ENCODE peak calls at places on chromosomes 11 and 22, in seven cellular contexts. One of them, this sample, is unnamed.

GRCh38 chr11:35352107-35352888 is 67.1 kb downstream of the SLC1A2 start:
- DNase-seq in HAP-1: no peak
- DNase-seq in pancreas: no peak
- DNase-seq in heart right ventricle: peak; percentile 54
- DNase-seq in breast epithelium: no peak
- DNase-seq in lung: no peak
- DNase-seq in right lobe of liver: peak; percentile 46
- DNase-seq in this sample: no peak

GRCh38 chr11:73331138-73331916 is 23.3 kb downstream of the ARHGEF17 start:
- DNase-seq in HAP-1: peak; percentile 80
- DNase-seq in lung: no peak
- DNase-seq in heart right ventricle: no peak
- DNase-seq in pancreas: no peak
- DNase-seq in right lobe of liver: no peak
- DNase-seq in breast epithelium: no peak
- DNase-seq in this sample: peak; percentile 74

GRCh38 chr11:128660957-128661356 is 32.9 kb upstream of the FLI1 start:
- DNase-seq in HAP-1: no peak
- DNase-seq in heart right ventricle: no peak
- DNase-seq in pancreas: no peak
- DNase-seq in breast epithelium: no peak
- DNase-seq in right lobe of liver: no peak
- DNase-seq in lung: no peak
- DNase-seq in this sample: no peak

GRCh38 chr22:44752285-44753188 is at the start of gene ARHGAP8:
- DNase-seq in pancreas: peak; percentile 88
- DNase-seq in breast epithelium: no peak
- DNase-seq in right lobe of liver: no peak
- DNase-seq in HAP-1: peak; percentile 52
- DNase-seq in lung: peak; percentile 38
- DNase-seq in heart right ventricle: no peak
- DNase-seq in this sample: no peak

GRCh38 chr22:17907731-17908051 is 116.7 kb downstream of the MICAL3 start:
- DNase-seq in right lobe of liver: no peak
- DNase-seq in pancreas: no peak
- DNase-seq in heart right ventricle: no peak
- DNase-seq in breast epithelium: no peak
- DNase-seq in lung: no peak
- DNase-seq in HAP-1: no peak
- DNase-seq in this sample: no peak

GRCh38 chr22:31096637-31097274 is 10.6 kb downstream of the SELENOM start:
- DNase-seq in pancreas: peak; percentile 71
- DNase-seq in right lobe of liver: no peak
- DNase-seq in lung: no peak
- DNase-seq in heart right ventricle: no peak
- DNase-seq in HAP-1: no peak
- DNase-seq in breast epithelium: no peak
- DNase-seq in this sample: no peak

GRCh38 chr22:42451499-42452145 is 19.4 kb upstream of the NFAM1 start:
- DNase-seq in lung: no peak
- DNase-seq in breast epithelium: no peak
- DNase-seq in pancreas: no peak
- DNase-seq in heart right ventricle: no peak
- DNase-seq in right lobe of liver: no peak
- DNase-seq in HAP-1: no peak
- DNase-seq in this sample: no peak

GRCh38 chr11:86608251-86608799 is 64.1 kb downstream of the ME3 start:
- DNase-seq in breast epithelium: peak; percentile 73
- DNase-seq in lung: peak; percentile 70
- DNase-seq in HAP-1: peak; percentile 68
- DNase-seq in right lobe of liver: peak; percentile 51
- DNase-seq in heart right ventricle: peak; percentile 73
- DNase-seq in pancreas: peak; percentile 65
- DNase-seq in this sample: no peak

GRCh38 chr11:123404626-123405025 is 25.4 kb upstream of the GRAMD1B start:
- DNase-seq in pancreas: no peak
- DNase-seq in heart right ventricle: no peak
- DNase-seq in right lobe of liver: no peak
- DNase-seq in breast epithelium: no peak
- DNase-seq in HAP-1: no peak
- DNase-seq in lung: no peak
- DNase-seq in this sample: no peak

GRCh38 chr11:8219257-8220021 is 44.2 kb downstream of the LMO1 start:
- DNase-seq in HAP-1: peak; percentile 78
- DNase-seq in lung: peak; percentile 43
- DNase-seq in right lobe of liver: peak; percentile 43
- DNase-seq in heart right ventricle: no peak
- DNase-seq in pancreas: no peak
- DNase-seq in breast epithelium: no peak
- DNase-seq in this sample: no peak

GRCh38 chr11:36425593-36426206 is 84.4 kb downstream of the TRAF6 start:
- DNase-seq in lung: no peak
- DNase-seq in breast epithelium: no peak
- DNase-seq in pancreas: no peak
- DNase-seq in right lobe of liver: no peak
- DNase-seq in heart right ventricle: no peak
- DNase-seq in HAP-1: no peak
- DNase-seq in this sample: no peak

GRCh38 chr11:7246179-7246578 is 5.5 kb upstream of the SYT9 start:
- DNase-seq in breast epithelium: no peak
- DNase-seq in lung: no peak
- DNase-seq in right lobe of liver: no peak
- DNase-seq in pancreas: no peak
- DNase-seq in heart right ventricle: no peak
- DNase-seq in HAP-1: no peak
- DNase-seq in this sample: no peak

GRCh38 chr11:64181506-64182411 is 4.2 kb upstream of the STIP1 start:
- DNase-seq in right lobe of liver: peak; percentile 74
- DNase-seq in pancreas: peak; percentile 95
- DNase-seq in lung: peak; percentile 91
- DNase-seq in heart right ventricle: peak; percentile 93
- DNase-seq in breast epithelium: peak; percentile 87
- DNase-seq in HAP-1: peak; percentile 90
- DNase-seq in this sample: no peak

GRCh38 chr22:39207141-39208012 is 37.4 kb downstream of the PDGFB start:
- DNase-seq in breast epithelium: no peak
- DNase-seq in heart right ventricle: no peak
- DNase-seq in pancreas: peak; percentile 87
- DNase-seq in HAP-1: no peak
- DNase-seq in right lobe of liver: no peak
- DNase-seq in lung: no peak
- DNase-seq in this sample: no peak

GRCh38 chr22:23574371-23574811 is 5.7 kb downstream of the IGLL1 start:
- DNase-seq in lung: no peak
- DNase-seq in HAP-1: no peak
- DNase-seq in pancreas: no peak
- DNase-seq in breast epithelium: peak; percentile 22
- DNase-seq in heart right ventricle: no peak
- DNase-seq in right lobe of liver: no peak
- DNase-seq in this sample: no peak

GRCh38 chr11:113256431-113257227 is 57.8 kb upstream of the TTC12 start:
- DNase-seq in right lobe of liver: no peak
- DNase-seq in HAP-1: no peak
- DNase-seq in heart right ventricle: peak; percentile 54
- DNase-seq in breast epithelium: no peak
- DNase-seq in lung: no peak
- DNase-seq in pancreas: no peak
- DNase-seq in this sample: no peak

GRCh38 chr22:17120281-17120680 is 879 bp downstream of the TMEM121B start:
- DNase-seq in pancreas: peak; percentile 90
- DNase-seq in lung: no peak
- DNase-seq in breast epithelium: peak; percentile 59
- DNase-seq in right lobe of liver: peak; percentile 73
- DNase-seq in HAP-1: peak; percentile 81
- DNase-seq in heart right ventricle: peak; percentile 61
- DNase-seq in this sample: peak; percentile 63

GRCh38 chr11:13993096-13993760 is 30.7 kb downstream of the SPON1 start:
- DNase-seq in right lobe of liver: no peak
- DNase-seq in lung: no peak
- DNase-seq in pancreas: no peak
- DNase-seq in HAP-1: no peak
- DNase-seq in breast epithelium: no peak
- DNase-seq in heart right ventricle: no peak
- DNase-seq in this sample: no peak

GRCh38 chr11:17063171-17064002 is 14.1 kb downstream of the RPS13 start:
- DNase-seq in pancreas: peak; percentile 88
- DNase-seq in breast epithelium: peak; percentile 68
- DNase-seq in right lobe of liver: peak; percentile 68
- DNase-seq in HAP-1: peak; percentile 84
- DNase-seq in lung: peak; percentile 61
- DNase-seq in heart right ventricle: peak; percentile 55
- DNase-seq in this sample: peak; percentile 38

GRCh38 chr11:112949781-112950575 is 11.2 kb upstream of the NCAM1 start:
- DNase-seq in right lobe of liver: no peak
- DNase-seq in heart right ventricle: peak; percentile 53
- DNase-seq in lung: no peak
- DNase-seq in HAP-1: no peak
- DNase-seq in breast epithelium: no peak
- DNase-seq in pancreas: no peak
- DNase-seq in this sample: no peak

GRCh38 chr11:66331542-66332370 is 4.5 kb downstream of the RIN1 start:
- DNase-seq in right lobe of liver: no peak
- DNase-seq in heart right ventricle: no peak
- DNase-seq in pancreas: peak; percentile 44
- DNase-seq in breast epithelium: no peak
- DNase-seq in lung: no peak
- DNase-seq in HAP-1: no peak
- DNase-seq in this sample: no peak

GRCh38 chr11:1303196-1303821 is 6.1 kb downstream of the TOLLIP start:
- DNase-seq in heart right ventricle: no peak
- DNase-seq in lung: peak; percentile 29
- DNase-seq in right lobe of liver: peak; percentile 71
- DNase-seq in breast epithelium: no peak
- DNase-seq in HAP-1: no peak
- DNase-seq in pancreas: peak; percentile 85
- DNase-seq in this sample: no peak

GRCh38 chr11:1305063-1305495 is 4.4 kb downstream of the TOLLIP start:
- DNase-seq in pancreas: peak; percentile 68
- DNase-seq in HAP-1: no peak
- DNase-seq in breast epithelium: no peak
- DNase-seq in heart right ventricle: no peak
- DNase-seq in lung: no peak
- DNase-seq in right lobe of liver: no peak
- DNase-seq in this sample: no peak

GRCh38 chr11:1303973-1304372 is 5.5 kb downstream of the TOLLIP start:
- DNase-seq in lung: peak; percentile 36
- DNase-seq in breast epithelium: no peak
- DNase-seq in heart right ventricle: no peak
- DNase-seq in right lobe of liver: peak; percentile 34
- DNase-seq in HAP-1: no peak
- DNase-seq in pancreas: peak; percentile 75
- DNase-seq in this sample: no peak

GRCh38 chr11:1305558-1306056 is 3.8 kb downstream of the TOLLIP start:
- DNase-seq in HAP-1: no peak
- DNase-seq in right lobe of liver: peak; percentile 31
- DNase-seq in lung: no peak
- DNase-seq in pancreas: peak; percentile 76
- DNase-seq in heart right ventricle: no peak
- DNase-seq in breast epithelium: no peak
- DNase-seq in this sample: no peak

GRCh38 chr11:1304376-1304775 is 5.1 kb downstream of the TOLLIP start:
- DNase-seq in pancreas: peak; percentile 83
- DNase-seq in HAP-1: no peak
- DNase-seq in lung: peak; percentile 27
- DNase-seq in breast epithelium: no peak
- DNase-seq in heart right ventricle: no peak
- DNase-seq in right lobe of liver: peak; percentile 76
- DNase-seq in this sample: no peak
- H3K4me1 ChIP-seq in pancreas: peaks cover 71% of the 10 kb centered on the region
- H3K4me1 ChIP-seq in HAP-1: peaks cover 3% of the 10 kb centered on the region
- H3K4me1 ChIP-seq in lung: peaks cover 61% of the 10 kb centered on the region
- H3K4me1 ChIP-seq in breast epithelium: peaks cover 2% of the 10 kb centered on the region
- H3K4me1 ChIP-seq in heart right ventricle: peaks cover 73% of the 10 kb centered on the region
- H3K4me1 ChIP-seq in right lobe of liver: peaks cover 4% of the 10 kb centered on the region
- H3K4me1 ChIP-seq in this sample: peaks cover 10% of the 10 kb centered on the region

GRCh38 chr22:22047266-22047665 is 64.7 kb upstream of the TOP3B start:
- DNase-seq in right lobe of liver: no peak
- DNase-seq in heart right ventricle: no peak
- DNase-seq in HAP-1: no peak
- DNase-seq in lung: no peak
- DNase-seq in pancreas: no peak
- DNase-seq in breast epithelium: no peak
- DNase-seq in this sample: no peak
- H3K4me1 ChIP-seq in right lobe of liver: no peaks in the 10 kb centered on the region
- H3K4me1 ChIP-seq in heart right ventricle: no peaks in the 10 kb centered on the region
- H3K4me1 ChIP-seq in HAP-1: no peaks in the 10 kb centered on the region
- H3K4me1 ChIP-seq in lung: no peaks in the 10 kb centered on the region
- H3K4me1 ChIP-seq in pancreas: no peaks in the 10 kb centered on the region
- H3K4me1 ChIP-seq in breast epithelium: no peaks in the 10 kb centered on the region
- H3K4me1 ChIP-seq in this sample: no peaks in the 10 kb centered on the region

GRCh38 chr11:61488651-61489291 is 19.8 kb upstream of the LRRC10B start:
- DNase-seq in HAP-1: no peak
- DNase-seq in lung: no peak
- DNase-seq in pancreas: peak; percentile 78
- DNase-seq in heart right ventricle: peak; percentile 80
- DNase-seq in breast epithelium: peak; percentile 86
- DNase-seq in right lobe of liver: peak; percentile 67
- DNase-seq in this sample: peak; percentile 76

GRCh38 chr11:61493832-61494231 is 14.7 kb upstream of the LRRC10B start:
- DNase-seq in HAP-1: no peak
- DNase-seq in lung: no peak
- DNase-seq in pancreas: peak; percentile 27
- DNase-seq in breast epithelium: no peak
- DNase-seq in right lobe of liver: no peak
- DNase-seq in heart right ventricle: no peak
- DNase-seq in this sample: no peak

GRCh38 chr11:61494341-61495038 is 14.1 kb upstream of the LRRC10B start:
- DNase-seq in lung: no peak
- DNase-seq in pancreas: peak; percentile 20
- DNase-seq in heart right ventricle: peak; percentile 69
- DNase-seq in breast epithelium: no peak
- DNase-seq in right lobe of liver: no peak
- DNase-seq in HAP-1: no peak
- DNase-seq in this sample: no peak

GRCh38 chr11:61489833-61490585 is 18.5 kb upstream of the LRRC10B start:
- DNase-seq in heart right ventricle: peak; percentile 46
- DNase-seq in pancreas: peak; percentile 55
- DNase-seq in right lobe of liver: peak; percentile 68
- DNase-seq in lung: no peak
- DNase-seq in breast epithelium: peak; percentile 59
- DNase-seq in HAP-1: no peak
- DNase-seq in this sample: no peak

GRCh38 chr11:61491736-61492395 is 16.7 kb upstream of the LRRC10B start:
- DNase-seq in HAP-1: no peak
- DNase-seq in pancreas: peak; percentile 50
- DNase-seq in right lobe of liver: no peak
- DNase-seq in heart right ventricle: no peak
- DNase-seq in breast epithelium: no peak
- DNase-seq in lung: no peak
- DNase-seq in this sample: no peak
- H3K4me1 ChIP-seq in HAP-1: no peaks in the 10 kb centered on the region
- H3K4me1 ChIP-seq in pancreas: no peaks in the 10 kb centered on the region
- H3K4me1 ChIP-seq in right lobe of liver: no peaks in the 10 kb centered on the region
- H3K4me1 ChIP-seq in heart right ventricle: peaks cover 55% of the 10 kb centered on the region
- H3K4me1 ChIP-seq in breast epithelium: peaks cover 6% of the 10 kb centered on the region
- H3K4me1 ChIP-seq in lung: no peaks in the 10 kb centered on the region
- H3K4me1 ChIP-seq in this sample: peaks cover 32% of the 10 kb centered on the region

DNA sequence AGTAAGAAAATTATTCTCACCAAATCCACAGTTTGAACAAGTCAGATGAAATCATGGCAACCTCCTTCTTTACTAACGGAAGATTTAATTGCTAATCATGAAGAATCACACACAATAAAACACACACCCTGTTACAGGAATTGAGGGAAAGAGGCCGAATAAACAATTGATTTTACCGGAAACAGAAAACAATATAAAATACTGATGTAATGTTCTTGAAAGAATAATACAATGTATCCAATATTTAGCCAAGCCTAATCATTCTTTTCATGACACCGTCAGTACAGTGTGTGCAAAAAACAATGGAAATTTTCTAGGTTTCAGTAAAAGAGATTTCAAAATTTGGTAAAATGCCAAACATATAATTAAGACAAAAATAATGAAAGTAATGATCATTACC is 23.4 kb downstream of the ASRGL1 start:
- DNase-seq in heart right ventricle: no peak
- DNase-seq in breast epithelium: no peak
- DNase-seq in pancreas: no peak
- DNase-seq in right lobe of liver: no peak
- DNase-seq in lung: no peak
- DNase-seq in HAP-1: no peak
- DNase-seq in this sample: no peak
- H3K4me1 ChIP-seq in heart right ventricle: no peaks in the 10 kb centered on the region
- H3K4me1 ChIP-seq in breast epithelium: no peaks in the 10 kb centered on the region
- H3K4me1 ChIP-seq in pancreas: no peaks in the 10 kb centered on the region
- H3K4me1 ChIP-seq in right lobe of liver: no peaks in the 10 kb centered on the region
- H3K4me1 ChIP-seq in lung: no peaks in the 10 kb centered on the region
- H3K4me1 ChIP-seq in HAP-1: peaks cover 7% of the 10 kb centered on the region
- H3K4me1 ChIP-seq in this sample: no peaks in the 10 kb centered on the region

This sample was measured in NT2/D1.